ENCODE peak calls at places on chromosomes 12 and 14, in four cellular contexts. A is Peyer's patch, S is cardiac muscle cell, U is heart left ventricle. C is an unnamed sample. For H3K27me3, the result is how much of the 10 kb centered on the place peaks cover.

GRCh38 chr12:46675736-46676135 is 150.1 kb downstream of the SLC38A4 start:
- DNase-seq in A (no peak), S (peak), U (no peak), C (no peak)

GRCh38 chr12:124866883-124867232 is 3.2 kb upstream of the SCARB1 start:
- DNase-seq in A (no peak), S (no peak), U (no peak), C (no peak)

GRCh38 chr14:22871200-22871961 is at the start of gene LRP10:
- DNase-seq in A (peak), S (peak), U (peak), C (peak)

GRCh38 chr12:40711121-40711520 is 18.9 kb downstream of the CNTN1 start:
- DNase-seq in A (no peak), S (no peak), U (no peak), C (no peak)

GRCh38 chr14:90851327-90852036 is 35.3 kb upstream of the TTC7B start:
- DNase-seq in A (no peak), S (no peak), U (no peak), C (no peak)

GRCh38 chr14:100691395-100692025 is 35.2 kb upstream of the DLK1 start:
- DNase-seq in A (no peak), S (no peak), U (no peak), C (no peak)

GRCh38 chr12:124651508-124652273 is 84.3 kb upstream of the NCOR2 start:
- DNase-seq in A (no peak), S (no peak), U (no peak), C (no peak)

GRCh38 chr14:51657762-51658161 is 6.1 kb downstream of the FRMD6 start:
- DNase-seq in A (no peak), S (no peak), U (no peak), C (no peak)

GRCh38 chr14:20934148-20934762 is 21.0 kb upstream of the RNASE2 start:
- DNase-seq in A (no peak), S (peak), U (peak), C (no peak)

GRCh38 chr14:105010891-105011291 is 10.0 kb downstream of the CDCA4 start:
- DNase-seq in A (no peak), S (peak), U (no peak), C (no peak)

GRCh38 chr14:99595034-99595433 is 9.0 kb downstream of the CCDC85C start:
- DNase-seq in A (peak), S (no peak), U (no peak), C (peak)

GRCh38 chr14:96852823-96853422 is 55.7 kb downstream of the VRK1 start:
- DNase-seq in A (no peak), S (peak), U (no peak), C (peak)

GRCh38 chr12:47908738-47909137 is 3.9 kb upstream of the VDR start:
- DNase-seq in A (no peak), S (no peak), U (no peak), C (no peak)
- H3K27me3 ChIP-seq in A (under half), S (half or more), U (under half), C (under half)

GRCh38 chr12:29282452-29282851 is 98.5 kb downstream of the ERGIC2 start:
- DNase-seq in A (no peak), S (no peak), U (no peak), C (no peak)
- H3K27ac ChIP-seq in A (no peak), S (no peak), U (no peak), C (no peak)

GRCh38 chr12:6341439-6342139 is at the start of gene TNFRSF1A:
- DNase-seq in A (peak), S (peak), U (peak), C (peak)

GRCh38 chr12:6340745-6341438 is 984 bp downstream of the TNFRSF1A start:
- DNase-seq in A (no peak), S (no peak), U (peak), C (no peak)

GRCh38 chr12:6342140-6342889 is 439 bp upstream of the TNFRSF1A start:
- DNase-seq in A (no peak), S (no peak), U (no peak), C (no peak)

GRCh38 chr12:6345319-6346071 is 3.6 kb upstream of the TNFRSF1A start:
- DNase-seq in A (no peak), S (no peak), U (no peak), C (peak)

DNA sequence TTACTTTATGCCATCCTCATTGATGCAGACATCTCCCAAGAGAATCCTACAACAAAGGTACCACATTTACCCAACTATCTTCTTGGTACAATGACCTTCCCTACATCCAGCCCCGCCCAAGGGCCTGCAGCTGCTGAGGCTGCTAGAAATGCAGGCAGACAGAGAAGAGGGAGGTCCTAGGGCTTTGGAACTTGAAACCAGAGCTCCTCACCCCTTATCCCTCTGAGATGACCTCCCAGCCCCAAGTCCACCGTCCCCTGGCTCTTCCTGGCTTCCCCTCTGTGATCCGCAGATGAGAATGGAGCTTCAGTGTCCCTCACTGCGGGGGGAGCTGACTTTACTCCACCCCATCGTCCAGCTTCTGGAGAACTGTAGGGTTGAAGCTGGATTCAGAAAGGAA is 1.6 kb upstream of the TNFRSF1A start:
- DNase-seq in A (no peak), S (no peak), U (no peak), C (no peak)
- H3K4me3 ChIP-seq in A (no peak), S (no peak), U (no peak), C (no peak)

GRCh38 chr12:60176891-60177290 is 581.1 kb downstream of the SLC16A7 start:
- DNase-seq in A (no peak), S (no peak), U (no peak), C (no peak)
- H3K27me3 ChIP-seq in A (under half), S (under half), U (under half), C (under half)

C was measured in CD4-positive, CD25-positive, alpha-beta regulatory T cell.